ENCODE peak calls at places on chromosomes 16 and 17, in four cellular contexts. L, G, O and M are unnamed samples.

GRCh38 chr16:59047114-59047513 is 313.0 kb upstream of the GOT2 start:
- DNase-seq in L (no peak), G (no peak), O (no peak), M (no peak)

GRCh38 chr17:1399366-1399678 is 700 bp downstream of the YWHAE start:
- DNase-seq in L (no peak), G (no peak), O (no peak), M (no peak)

GRCh38 chr17:73351764-73352163 is 40.0 kb upstream of the CDC42EP4 start:
- DNase-seq in L (no peak), G (no peak), O (no peak), M (no peak)

GRCh38 chr16:68486671-68487495 is 38.6 kb upstream of the SMPD3 start:
- DNase-seq in L (no peak), G (no peak), O (no peak), M (peak; percentile 49)

GRCh38 chr16:4874686-4875085 is 27.4 kb downstream of the UBN1 start:
- DNase-seq in L (peak; percentile 21), G (peak; percentile 4), O (no peak), M (no peak)

GRCh38 chr17:4297351-4297750 is 33.6 kb upstream of the ANKFY1 start:
- DNase-seq in L (no peak), G (no peak), O (no peak), M (no peak)

GRCh38 chr16:36336-36984 is 16.9 kb downstream of the POLR3K start:
- DNase-seq in L (no peak), G (no peak), O (no peak), M (no peak)

GRCh38 chr17:59643159-59643857 is 23.6 kb downstream of the CLTC start:
- DNase-seq in L (no peak), G (no peak), O (no peak), M (no peak)

GRCh38 chr17:42679492-42680330 is 1.9 kb downstream of the CCR10 start:
- DNase-seq in L (peak; percentile 84), G (peak; percentile 85), O (no peak), M (peak; percentile 85)

GRCh38 chr17:80267391-80267790 is 6.7 kb downstream of the RNF213 start:
- DNase-seq in L (no peak), G (no peak), O (no peak), M (no peak)

GRCh38 chr16:47780213-47780612 is 319.1 kb downstream of the PHKB start:
- DNase-seq in L (no peak), G (no peak), O (no peak), M (no peak)

GRCh38 chr17:78325076-78325712 is 34.7 kb downstream of the SOCS3 start:
- DNase-seq in L (no peak), G (no peak), O (no peak), M (peak; percentile 49)

DNA sequence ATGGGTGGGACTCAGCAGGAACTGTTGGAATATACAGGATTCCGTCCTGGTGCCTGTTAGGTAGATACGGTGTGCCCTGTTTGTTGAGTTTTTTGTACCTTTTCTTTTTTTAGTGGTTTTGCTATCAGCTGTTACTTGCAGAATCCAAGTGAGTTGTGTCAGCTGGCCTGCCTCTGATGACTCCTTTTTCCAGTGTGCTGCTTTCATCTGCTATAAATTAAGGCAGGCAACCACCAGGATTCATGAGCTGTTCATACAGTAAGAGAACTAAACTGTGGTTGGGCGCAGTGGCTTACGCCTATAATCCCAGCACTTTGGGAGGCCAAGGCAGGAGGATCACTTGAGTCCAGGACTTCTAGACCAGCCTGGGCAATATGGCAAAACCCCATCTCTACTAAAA is 79.9 kb downstream of the WNT3 start:
- DNase-seq in L (no peak), G (no peak), O (no peak), M (no peak)
- H3K27me3 ChIP-seq in L (no peaks in the 10 kb centered on the region), G (no peaks in the 10 kb centered on the region), O (no peaks in the 10 kb centered on the region), M (no peaks in the 10 kb centered on the region)

GRCh38 chr17:36946726-36947091 is 2.0 kb upstream of the AATF start:
- DNase-seq in L (no peak), G (no peak), O (no peak), M (no peak)
- H3K27me3 ChIP-seq in L (peaks cover 3% of the 10 kb centered on the region), G (no peaks in the 10 kb centered on the region), O (peaks cover 46% of the 10 kb centered on the region), M (peaks cover 62% of the 10 kb centered on the region)

GRCh38 chr16:84039696-84040095 is 2.9 kb downstream of the SLC38A8 start:
- DNase-seq in L (no peak), G (no peak), O (no peak), M (no peak)
- H3K27me3 ChIP-seq in L (no peaks in the 10 kb centered on the region), G (no peaks in the 10 kb centered on the region), O (no peaks in the 10 kb centered on the region), M (peaks cover 31% of the 10 kb centered on the region)

DNA sequence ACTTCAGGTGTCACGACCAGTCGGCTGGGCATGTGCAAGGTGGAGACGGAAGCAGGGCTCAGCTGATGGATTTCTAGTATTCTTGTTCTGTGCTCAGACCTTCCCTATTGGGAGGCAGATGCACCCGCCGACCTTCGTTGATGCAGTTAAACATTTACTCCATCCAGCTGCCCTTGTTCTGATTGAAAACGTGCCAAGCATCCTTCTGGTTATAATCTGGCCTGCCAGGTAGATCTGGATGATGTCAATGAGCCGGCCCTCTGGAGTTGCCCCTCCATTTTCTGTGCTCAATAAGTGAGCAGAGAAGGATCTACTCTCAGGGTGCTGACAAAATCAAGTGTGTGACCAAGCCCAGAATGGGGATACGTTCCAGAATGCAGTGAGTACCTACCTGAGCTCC is 38.3 kb downstream of the CCDC182 start:
- DNase-seq in L (no peak), G (no peak), O (no peak), M (no peak)
- H3K27me3 ChIP-seq in L (no peaks in the 10 kb centered on the region), G (no peaks in the 10 kb centered on the region), O (no peaks in the 10 kb centered on the region), M (no peaks in the 10 kb centered on the region)

GRCh38 chr17:50580636-50581035 is 20.1 kb downstream of the CACNA1G start:
- DNase-seq in L (no peak), G (no peak), O (no peak), M (no peak)
- H3K27me3 ChIP-seq in L (no peaks in the 10 kb centered on the region), G (no peaks in the 10 kb centered on the region), O (no peaks in the 10 kb centered on the region), M (no peaks in the 10 kb centered on the region)

DNA sequence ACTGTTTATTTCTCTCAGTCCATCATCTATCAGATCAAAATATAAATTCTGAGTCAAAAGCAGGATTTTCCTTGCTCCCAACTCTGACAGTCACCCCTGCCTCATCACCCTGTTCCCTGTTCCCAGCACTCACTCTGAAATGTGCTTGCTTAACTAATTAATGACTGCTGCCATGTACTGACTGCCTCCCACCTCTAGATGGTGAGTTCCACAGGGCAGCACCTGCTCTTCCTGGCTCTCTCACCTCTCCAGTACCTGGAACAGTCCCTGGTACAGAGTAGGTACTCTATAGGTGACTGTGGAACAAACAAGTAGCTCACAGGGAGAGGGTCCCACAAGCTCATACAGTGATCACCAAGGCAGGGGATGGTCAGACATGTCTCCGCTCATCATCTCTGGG is 114.3 kb upstream of the C16orf82 start:
- DNase-seq in L (no peak), G (no peak), O (no peak), M (no peak)
- H3K27me3 ChIP-seq in L (no peaks in the 10 kb centered on the region), G (no peaks in the 10 kb centered on the region), O (no peaks in the 10 kb centered on the region), M (no peaks in the 10 kb centered on the region)

GRCh38 chr17:74353446-74354060 is 8.1 kb downstream of the BTBD17 start:
- DNase-seq in L (no peak), G (no peak), O (no peak), M (no peak)
- H3K27me3 ChIP-seq in L (no peaks in the 10 kb centered on the region), G (no peaks in the 10 kb centered on the region), O (peaks cover 13% of the 10 kb centered on the region), M (peaks cover 82% of the 10 kb centered on the region)

GRCh38 chr17:28271431-28271830 is 47.6 kb upstream of the TMEM97 start:
- DNase-seq in L (no peak), G (no peak), O (no peak), M (no peak)

GRCh38 chr17:28268610-28269313 is 50.2 kb upstream of the TMEM97 start:
- DNase-seq in L (no peak), G (no peak), O (no peak), M (no peak)

GRCh38 chr17:28270926-28271325 is 48.1 kb upstream of the TMEM97 start:
- DNase-seq in L (no peak), G (no peak), O (no peak), M (no peak)

GRCh38 chr17:28270055-28270454 is 48.9 kb upstream of the TMEM97 start:
- DNase-seq in L (no peak), G (no peak), O (no peak), M (no peak)

DNA sequence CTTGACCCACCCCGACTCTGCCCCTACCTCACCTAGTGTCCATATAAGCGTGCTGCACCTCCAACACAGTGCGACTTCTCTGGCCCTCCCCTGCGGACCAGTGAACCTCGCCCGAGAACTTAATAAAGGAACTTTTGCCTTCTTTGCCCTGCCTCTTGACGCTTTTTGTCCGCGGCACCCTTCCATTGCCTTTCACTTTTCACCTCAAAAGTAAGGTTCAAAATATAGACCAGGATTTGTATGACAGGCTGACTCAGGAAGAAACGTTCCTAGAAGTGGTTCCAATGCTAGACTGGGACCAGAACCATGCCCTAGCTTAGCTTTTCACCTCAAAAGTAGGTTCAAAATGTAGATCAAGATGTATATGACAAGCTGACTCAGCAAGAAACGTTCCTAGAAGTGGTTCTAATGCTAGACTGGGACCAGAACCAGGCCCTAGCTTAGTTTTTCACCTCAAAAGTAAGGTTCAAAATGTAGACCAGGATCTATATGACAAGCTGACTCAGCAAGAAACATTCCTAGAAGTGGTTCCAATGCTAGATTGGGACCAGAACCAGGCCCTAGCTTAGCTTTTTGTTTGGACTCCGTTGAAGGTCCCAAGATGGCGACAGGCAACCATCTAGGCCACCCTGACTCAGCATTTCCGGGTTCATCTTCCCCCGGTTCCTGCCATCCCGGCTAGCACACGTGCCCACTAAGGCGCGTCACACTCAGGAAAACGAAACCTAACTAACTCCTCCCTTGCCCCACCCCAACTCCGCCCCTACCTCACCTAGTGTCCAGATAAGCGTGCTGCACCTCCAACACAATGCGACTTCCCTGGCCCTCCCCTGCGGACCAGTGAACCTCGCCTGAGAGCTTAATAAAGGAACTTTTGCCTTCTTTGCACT is 51.0 kb upstream of the TMEM97 start:
- DNase-seq in L (no peak), G (no peak), O (no peak), M (no peak)
- H3K27me3 ChIP-seq in L (no peaks in the 10 kb centered on the region), G (no peaks in the 10 kb centered on the region), O (no peaks in the 10 kb centered on the region), M (peaks cover 4% of the 10 kb centered on the region)

GRCh38 chr16:82625066-82625968 is 1.5 kb upstream of the CDH13 start:
- DNase-seq in L (no peak), G (no peak), O (no peak), M (no peak)
- H3K27me3 ChIP-seq in L (no peaks in the 10 kb centered on the region), G (no peaks in the 10 kb centered on the region), O (peaks cover 6% of the 10 kb centered on the region), M (peaks cover 63% of the 10 kb centered on the region)

GRCh38 chr17:61460796-61461585 is 8.8 kb downstream of the TBX4 start:
- DNase-seq in L (no peak), G (no peak), O (no peak), M (no peak)

GRCh38 chr17:61462734-61463067 is 10.5 kb downstream of the TBX4 start:
- DNase-seq in L (peak; percentile 15), G (no peak), O (no peak), M (no peak)

GRCh38 chr17:61459968-61460718 is 7.9 kb downstream of the TBX4 start:
- DNase-seq in L (peak; percentile 10), G (no peak), O (no peak), M (no peak)

GRCh38 chr17:61461967-61462733 is 9.9 kb downstream of the TBX4 start:
- DNase-seq in L (peak; percentile 15), G (no peak), O (no peak), M (no peak)

DNA sequence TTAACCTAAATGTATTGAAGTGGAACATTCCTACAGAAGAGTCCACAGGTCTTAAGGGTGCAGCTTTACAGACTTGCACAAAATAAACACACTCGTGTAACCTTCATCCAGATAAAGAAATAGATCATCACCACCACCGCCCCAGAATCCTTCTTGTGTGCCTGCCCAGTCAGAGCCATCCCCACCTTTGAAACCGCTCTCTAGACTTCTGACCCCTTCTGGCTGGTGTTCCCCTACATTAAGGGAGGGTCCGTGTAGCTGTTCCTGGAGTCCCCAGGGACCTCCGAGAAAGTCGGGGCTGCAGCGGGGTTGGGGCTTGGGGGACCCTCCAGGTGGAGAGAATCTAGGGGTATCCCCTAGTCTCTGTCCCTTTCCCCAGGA is 9.4 kb downstream of the TBX4 start:
- DNase-seq in L (no peak), G (no peak), O (no peak), M (no peak)
- H3K27me3 ChIP-seq in L (no peaks in the 10 kb centered on the region), G (no peaks in the 10 kb centered on the region), O (peaks cover 6% of the 10 kb centered on the region), M (peaks cover 67% of the 10 kb centered on the region)